ENCODE peak calls at places on chromosome 1, in nine cellular contexts. One of them, this sample, is unnamed.

GRCh38 chr1:21397813-21398188 is 42.1 kb upstream of the NBPF3 start:
- DNase-seq in heart left ventricle: no peak
- DNase-seq in GM12891: no peak
- DNase-seq in transverse colon: peak
- DNase-seq in adrenal gland: no peak
- DNase-seq in thyroid gland: no peak
- DNase-seq in HCT116: no peak
- DNase-seq in IMR-90: no peak
- DNase-seq in A549: no peak
- DNase-seq in this sample: no peak

GRCh38 chr1:18110968-18111367 is 3.4 kb downstream of the IGSF21 start:
- DNase-seq in GM12891: no peak
- DNase-seq in A549: no peak
- DNase-seq in IMR-90: no peak
- DNase-seq in adrenal gland: no peak
- DNase-seq in thyroid gland: no peak
- DNase-seq in HCT116: no peak
- DNase-seq in heart left ventricle: no peak
- DNase-seq in transverse colon: peak
- DNase-seq in this sample: no peak

GRCh38 chr1:97571760-97572159 is 349.1 kb downstream of the DPYD start:
- DNase-seq in heart left ventricle: no peak
- DNase-seq in transverse colon: no peak
- DNase-seq in thyroid gland: no peak
- DNase-seq in HCT116: no peak
- DNase-seq in adrenal gland: no peak
- DNase-seq in A549: no peak
- DNase-seq in GM12891: no peak
- DNase-seq in IMR-90: peak
- DNase-seq in this sample: no peak

GRCh38 chr1:25577151-25577920 is 33.9 kb downstream of the LDLRAP1 start:
- DNase-seq in IMR-90: no peak
- DNase-seq in GM12891: no peak
- DNase-seq in HCT116: no peak
- DNase-seq in A549: no peak
- DNase-seq in transverse colon: no peak
- DNase-seq in adrenal gland: no peak
- DNase-seq in heart left ventricle: no peak
- DNase-seq in thyroid gland: no peak
- DNase-seq in this sample: no peak

GRCh38 chr1:161084205-161084988 is 5.0 kb downstream of the NECTIN4 start:
- DNase-seq in transverse colon: no peak
- DNase-seq in heart left ventricle: no peak
- DNase-seq in adrenal gland: no peak
- DNase-seq in IMR-90: peak
- DNase-seq in GM12891: no peak
- DNase-seq in HCT116: no peak
- DNase-seq in A549: no peak
- DNase-seq in thyroid gland: no peak
- DNase-seq in this sample: peak

GRCh38 chr1:23810818-23811420 is 10.4 kb upstream of the GALE start:
- DNase-seq in A549: peak
- DNase-seq in thyroid gland: peak
- DNase-seq in adrenal gland: peak
- DNase-seq in HCT116: no peak
- DNase-seq in IMR-90: peak
- DNase-seq in transverse colon: peak
- DNase-seq in heart left ventricle: peak
- DNase-seq in GM12891: no peak
- DNase-seq in this sample: peak

GRCh38 chr1:210697185-210697584 is 368.5 kb downstream of the HHAT start:
- DNase-seq in adrenal gland: no peak
- DNase-seq in GM12891: no peak
- DNase-seq in transverse colon: no peak
- DNase-seq in HCT116: no peak
- DNase-seq in heart left ventricle: no peak
- DNase-seq in A549: no peak
- DNase-seq in thyroid gland: no peak
- DNase-seq in IMR-90: no peak
- DNase-seq in this sample: no peak

GRCh38 chr1:235767795-235768194 is 98.9 kb downstream of the LYST start:
- DNase-seq in heart left ventricle: no peak
- DNase-seq in GM12891: peak
- DNase-seq in HCT116: no peak
- DNase-seq in transverse colon: no peak
- DNase-seq in IMR-90: no peak
- DNase-seq in A549: no peak
- DNase-seq in thyroid gland: no peak
- DNase-seq in adrenal gland: no peak
- DNase-seq in this sample: no peak

GRCh38 chr1:155196103-155196892 is 11.4 kb downstream of the THBS3 start:
- DNase-seq in A549: no peak
- DNase-seq in heart left ventricle: no peak
- DNase-seq in adrenal gland: no peak
- DNase-seq in IMR-90: no peak
- DNase-seq in GM12891: no peak
- DNase-seq in thyroid gland: no peak
- DNase-seq in transverse colon: no peak
- DNase-seq in HCT116: no peak
- DNase-seq in this sample: no peak

GRCh38 chr1:155191904-155192303 is 15.8 kb downstream of the THBS3 start:
- DNase-seq in IMR-90: no peak
- DNase-seq in heart left ventricle: no peak
- DNase-seq in transverse colon: peak
- DNase-seq in thyroid gland: no peak
- DNase-seq in HCT116: no peak
- DNase-seq in adrenal gland: no peak
- DNase-seq in GM12891: no peak
- DNase-seq in A549: no peak
- DNase-seq in this sample: no peak

GRCh38 chr1:155193275-155193990 is 14.3 kb downstream of the THBS3 start:
- DNase-seq in IMR-90: peak
- DNase-seq in adrenal gland: peak
- DNase-seq in heart left ventricle: peak
- DNase-seq in A549: peak
- DNase-seq in transverse colon: peak
- DNase-seq in GM12891: peak
- DNase-seq in thyroid gland: peak
- DNase-seq in HCT116: peak
- DNase-seq in this sample: peak

GRCh38 chr1:155195201-155196102 is 12.2 kb downstream of the THBS3 start:
- DNase-seq in thyroid gland: no peak
- DNase-seq in heart left ventricle: no peak
- DNase-seq in HCT116: no peak
- DNase-seq in GM12891: no peak
- DNase-seq in transverse colon: no peak
- DNase-seq in adrenal gland: peak
- DNase-seq in A549: no peak
- DNase-seq in IMR-90: peak
- DNase-seq in this sample: no peak

DNA sequence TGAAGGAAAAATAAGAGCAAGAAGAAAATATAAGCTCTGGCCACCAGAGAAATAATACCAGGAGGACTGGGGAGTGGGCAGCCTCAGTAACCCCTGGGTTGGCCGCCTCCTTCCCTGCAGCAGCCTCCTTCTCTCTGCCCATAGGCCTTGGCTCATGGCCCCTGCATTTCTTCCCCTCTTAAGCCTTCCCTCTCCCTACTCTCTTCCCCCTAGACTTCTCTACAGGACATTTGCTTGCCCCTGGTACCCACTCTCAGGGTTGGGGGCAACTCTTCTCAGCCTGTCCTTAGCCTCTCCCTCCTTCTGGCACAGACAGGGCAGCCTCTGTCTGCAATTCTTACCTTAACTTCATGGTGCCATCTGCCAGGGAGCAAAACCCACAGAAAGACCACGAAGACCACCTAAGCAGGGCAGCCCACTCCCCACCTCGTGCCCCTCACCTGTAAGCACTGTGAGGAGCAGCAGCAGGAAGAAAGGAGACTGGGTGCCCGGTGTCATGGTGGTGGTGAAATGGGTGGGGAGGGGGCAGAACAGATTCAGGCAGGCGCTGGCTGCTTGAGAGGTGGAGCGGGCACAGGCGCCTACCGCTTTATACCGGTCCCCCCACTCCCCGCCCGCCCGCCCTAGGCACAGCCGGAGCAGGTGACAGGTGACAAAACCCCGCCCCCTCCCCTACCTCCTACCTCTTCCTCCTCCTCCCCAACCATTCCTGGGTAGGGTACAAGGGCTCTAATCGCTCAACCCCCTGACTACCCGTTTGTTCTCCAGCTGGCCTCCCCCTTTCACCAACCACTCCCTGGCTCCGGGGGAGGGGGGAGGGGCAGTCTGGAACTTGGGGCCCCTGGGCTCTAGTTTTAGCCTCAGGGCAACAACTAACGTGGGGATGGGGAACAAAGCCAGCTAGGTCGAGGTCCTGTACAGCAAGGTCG is 15.1 kb downstream of the THBS3 start:
- DNase-seq in IMR-90: no peak
- DNase-seq in A549: no peak
- DNase-seq in heart left ventricle: no peak
- DNase-seq in adrenal gland: no peak
- DNase-seq in thyroid gland: peak
- DNase-seq in transverse colon: peak
- DNase-seq in GM12891: no peak
- DNase-seq in HCT116: no peak
- DNase-seq in this sample: peak
- TF ChIP-seq POLR2A in IMR-90: no peak
- TF ChIP-seq POLR2A in A549: no peak
- TF ChIP-seq POLR2A in heart left ventricle: no peak
- TF ChIP-seq POLR2A in adrenal gland: no peak
- TF ChIP-seq POLR2A in thyroid gland: no peak
- TF ChIP-seq POLR2A in transverse colon: peak
- TF ChIP-seq POLR2A in GM12891: no peak
- TF ChIP-seq POLR2A in HCT116: peak
- TF ChIP-seq POLR2A in this sample: no peak

GRCh38 chr1:159923203-159924024 is 1.9 kb downstream of the TAGLN2 start:
- DNase-seq in A549: peak
- DNase-seq in transverse colon: peak
- DNase-seq in IMR-90: peak
- DNase-seq in HCT116: no peak
- DNase-seq in GM12891: no peak
- DNase-seq in adrenal gland: peak
- DNase-seq in heart left ventricle: peak
- DNase-seq in thyroid gland: peak
- DNase-seq in this sample: peak

GRCh38 chr1:159921251-159921650 is 4.1 kb downstream of the TAGLN2 start:
- DNase-seq in thyroid gland: no peak
- DNase-seq in IMR-90: peak
- DNase-seq in GM12891: no peak
- DNase-seq in HCT116: no peak
- DNase-seq in transverse colon: no peak
- DNase-seq in A549: no peak
- DNase-seq in adrenal gland: no peak
- DNase-seq in heart left ventricle: no peak
- DNase-seq in this sample: peak

GRCh38 chr1:159924025-159924790 is 1.1 kb downstream of the TAGLN2 start:
- DNase-seq in A549: peak
- DNase-seq in adrenal gland: peak
- DNase-seq in GM12891: peak
- DNase-seq in IMR-90: peak
- DNase-seq in HCT116: peak
- DNase-seq in heart left ventricle: peak
- DNase-seq in transverse colon: peak
- DNase-seq in thyroid gland: peak
- DNase-seq in this sample: peak

GRCh38 chr1:159921700-159922498 is 3.4 kb downstream of the TAGLN2 start:
- DNase-seq in IMR-90: peak
- DNase-seq in adrenal gland: no peak
- DNase-seq in thyroid gland: no peak
- DNase-seq in heart left ventricle: peak
- DNase-seq in transverse colon: peak
- DNase-seq in A549: no peak
- DNase-seq in GM12891: no peak
- DNase-seq in HCT116: no peak
- DNase-seq in this sample: peak

GRCh38 chr1:159922499-159923202 is 2.7 kb downstream of the TAGLN2 start:
- DNase-seq in GM12891: no peak
- DNase-seq in heart left ventricle: peak
- DNase-seq in adrenal gland: peak
- DNase-seq in IMR-90: peak
- DNase-seq in HCT116: no peak
- DNase-seq in transverse colon: peak
- DNase-seq in thyroid gland: no peak
- DNase-seq in A549: peak
- DNase-seq in this sample: peak
- TF ChIP-seq POLR2A in GM12891: peak
- TF ChIP-seq POLR2A in heart left ventricle: no peak
- TF ChIP-seq POLR2A in adrenal gland: no peak
- TF ChIP-seq POLR2A in IMR-90: no peak
- TF ChIP-seq POLR2A in HCT116: no peak
- TF ChIP-seq POLR2A in transverse colon: no peak
- TF ChIP-seq POLR2A in thyroid gland: no peak
- TF ChIP-seq POLR2A in A549: no peak
- TF ChIP-seq POLR2A in this sample: no peak

DNA sequence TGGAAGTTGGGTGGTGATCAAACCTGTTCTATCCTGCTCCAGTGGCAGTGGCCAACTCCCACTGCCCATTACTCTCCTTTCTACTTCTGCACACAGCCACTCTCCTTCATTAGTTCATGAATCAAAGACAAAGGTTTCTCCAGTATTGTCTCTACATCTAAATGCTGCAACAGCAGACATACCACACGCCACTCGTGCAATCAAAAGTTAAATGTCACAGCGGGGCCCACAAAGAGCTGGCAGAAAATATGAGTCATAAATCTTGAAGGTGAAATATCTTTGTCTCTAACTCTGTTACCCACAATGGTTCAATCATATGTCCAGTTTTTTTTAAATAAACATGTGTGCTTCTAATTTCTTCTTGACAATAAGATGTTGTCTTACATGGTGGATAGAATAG is 13.3 kb downstream of the APCS start:
- DNase-seq in thyroid gland: no peak
- DNase-seq in A549: no peak
- DNase-seq in GM12891: no peak
- DNase-seq in HCT116: no peak
- DNase-seq in transverse colon: no peak
- DNase-seq in IMR-90: no peak
- DNase-seq in heart left ventricle: no peak
- DNase-seq in adrenal gland: no peak
- DNase-seq in this sample: no peak
- TF ChIP-seq POLR2A in thyroid gland: no peak
- TF ChIP-seq POLR2A in A549: no peak
- TF ChIP-seq POLR2A in GM12891: no peak
- TF ChIP-seq POLR2A in HCT116: no peak
- TF ChIP-seq POLR2A in transverse colon: no peak
- TF ChIP-seq POLR2A in IMR-90: no peak
- TF ChIP-seq POLR2A in heart left ventricle: no peak
- TF ChIP-seq POLR2A in adrenal gland: no peak
- TF ChIP-seq POLR2A in this sample: no peak

DNA sequence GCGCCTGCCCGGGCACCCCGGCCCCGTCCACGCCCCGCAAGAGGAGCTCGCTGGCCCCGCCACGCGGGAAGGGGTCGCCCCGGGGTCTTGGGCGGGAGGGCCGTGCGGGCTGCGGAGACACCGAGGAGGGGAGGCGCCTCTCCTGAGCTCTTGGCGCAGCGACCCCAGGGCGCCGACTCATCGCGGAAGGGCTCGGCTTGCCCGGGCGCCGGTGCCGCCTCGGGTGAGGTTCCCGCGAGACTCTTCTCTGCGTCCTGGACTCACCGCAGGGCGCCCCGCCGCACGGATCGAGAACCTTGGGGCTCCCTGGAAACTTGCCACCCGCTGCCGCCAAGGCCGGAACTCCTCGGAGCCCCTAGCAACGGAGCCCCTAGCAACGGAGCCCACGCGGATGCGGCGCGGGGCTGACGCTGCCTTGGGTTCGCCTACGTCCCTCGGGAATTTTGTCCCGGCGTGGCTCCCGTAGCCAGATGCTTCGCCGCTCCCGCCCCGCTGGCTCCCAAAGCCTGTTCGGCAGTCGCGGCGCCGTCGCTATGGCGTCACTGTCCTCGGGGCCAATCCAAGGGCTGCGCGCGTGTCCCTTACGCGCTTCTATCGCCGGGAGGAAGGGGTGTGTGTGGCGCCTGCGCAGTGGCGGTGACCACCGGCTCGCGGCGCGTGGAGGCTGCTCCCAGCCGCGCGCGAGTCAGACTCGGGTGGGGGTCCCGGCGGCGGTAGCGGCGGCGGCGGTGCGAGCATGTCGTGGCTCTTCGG is at the start of gene ATAD3A:
- DNase-seq in IMR-90: peak
- DNase-seq in heart left ventricle: peak
- DNase-seq in A549: peak
- DNase-seq in transverse colon: peak
- DNase-seq in GM12891: peak
- DNase-seq in HCT116: peak
- DNase-seq in thyroid gland: peak
- DNase-seq in adrenal gland: peak
- DNase-seq in this sample: peak
- TF ChIP-seq POLR2A in IMR-90: peak
- TF ChIP-seq POLR2A in heart left ventricle: peak
- TF ChIP-seq POLR2A in A549: peak
- TF ChIP-seq POLR2A in transverse colon: peak
- TF ChIP-seq POLR2A in GM12891: peak
- TF ChIP-seq POLR2A in HCT116: no peak
- TF ChIP-seq POLR2A in thyroid gland: no peak
- TF ChIP-seq POLR2A in adrenal gland: peak
- TF ChIP-seq POLR2A in this sample: peak